ENCODE peak calls at places on chromosomes 5 and 9, in seven cellular contexts. One of them, this sample, is unnamed.

GRCh38 chr5:65867509-65868195 is 58.7 kb upstream of the ERBIN start:
- DNase-seq in mammary epithelial cell: no peak
- DNase-seq in tibial artery: no peak
- DNase-seq in NT2/D1: no peak
- DNase-seq in IMR-90: peak; percentile 14
- DNase-seq in right cardiac atrium: no peak
- DNase-seq in kidney: no peak
- DNase-seq in this sample: peak; percentile 75

GRCh38 chr9:20683351-20684034 is 566 bp upstream of the FOCAD start:
- DNase-seq in mammary epithelial cell: peak; percentile 16
- DNase-seq in tibial artery: peak; percentile 75
- DNase-seq in NT2/D1: no peak
- DNase-seq in IMR-90: peak; percentile 70
- DNase-seq in right cardiac atrium: peak; percentile 86
- DNase-seq in kidney: no peak
- DNase-seq in this sample: peak; percentile 82

GRCh38 chr9:87711857-87712800 is 13.8 kb upstream of the CTSL start:
- DNase-seq in mammary epithelial cell: peak; percentile 46
- DNase-seq in tibial artery: no peak
- DNase-seq in NT2/D1: no peak
- DNase-seq in IMR-90: peak; percentile 81
- DNase-seq in right cardiac atrium: peak; percentile 29
- DNase-seq in kidney: no peak
- DNase-seq in this sample: peak; percentile 12

GRCh38 chr9:18245911-18246310 is 228.0 kb upstream of the ADAMTSL1 start:
- DNase-seq in mammary epithelial cell: no peak
- DNase-seq in tibial artery: no peak
- DNase-seq in NT2/D1: no peak
- DNase-seq in IMR-90: peak; percentile 27
- DNase-seq in right cardiac atrium: no peak
- DNase-seq in kidney: no peak
- DNase-seq in this sample: no peak

GRCh38 chr5:132451387-132451786 is 39.2 kb downstream of the IRF1 start:
- DNase-seq in mammary epithelial cell: no peak
- DNase-seq in tibial artery: peak; percentile 52
- DNase-seq in NT2/D1: no peak
- DNase-seq in IMR-90: peak; percentile 59
- DNase-seq in right cardiac atrium: no peak
- DNase-seq in kidney: no peak
- DNase-seq in this sample: no peak

GRCh38 chr5:111953351-111954127 is 196.5 kb upstream of the NREP start:
- DNase-seq in mammary epithelial cell: no peak
- DNase-seq in tibial artery: no peak
- DNase-seq in NT2/D1: no peak
- DNase-seq in IMR-90: peak; percentile 93
- DNase-seq in right cardiac atrium: no peak
- DNase-seq in kidney: no peak
- DNase-seq in this sample: no peak

GRCh38 chr5:181221105-181221791 is 1.8 kb upstream of the TRIM41 start:
- DNase-seq in mammary epithelial cell: no peak
- DNase-seq in tibial artery: no peak
- DNase-seq in NT2/D1: no peak
- DNase-seq in IMR-90: no peak
- DNase-seq in right cardiac atrium: peak; percentile 73
- DNase-seq in kidney: no peak
- DNase-seq in this sample: no peak

GRCh38 chr5:162248107-162248713 is 180.6 kb downstream of the GABRG2 start:
- DNase-seq in mammary epithelial cell: no peak
- DNase-seq in tibial artery: no peak
- DNase-seq in NT2/D1: peak; percentile 25
- DNase-seq in IMR-90: no peak
- DNase-seq in right cardiac atrium: no peak
- DNase-seq in kidney: no peak
- DNase-seq in this sample: no peak

GRCh38 chr5:35924122-35924949 is 14.1 kb downstream of the CAPSL start:
- DNase-seq in mammary epithelial cell: peak; percentile 79
- DNase-seq in tibial artery: no peak
- DNase-seq in NT2/D1: no peak
- DNase-seq in IMR-90: peak; percentile 85
- DNase-seq in right cardiac atrium: no peak
- DNase-seq in kidney: no peak
- DNase-seq in this sample: no peak

GRCh38 chr5:16994576-16994975 is 58.5 kb upstream of the MYO10 start:
- DNase-seq in mammary epithelial cell: no peak
- DNase-seq in tibial artery: no peak
- DNase-seq in NT2/D1: no peak
- DNase-seq in IMR-90: no peak
- DNase-seq in right cardiac atrium: no peak
- DNase-seq in kidney: no peak
- DNase-seq in this sample: peak; percentile 46

GRCh38 chr5:120765189-120765588 is 301.1 kb downstream of the PRR16 start:
- DNase-seq in mammary epithelial cell: no peak
- DNase-seq in tibial artery: no peak
- DNase-seq in NT2/D1: no peak
- DNase-seq in IMR-90: peak; percentile 39
- DNase-seq in right cardiac atrium: no peak
- DNase-seq in kidney: no peak
- DNase-seq in this sample: no peak

GRCh38 chr9:27204578-27204977 is 92.4 kb downstream of the EQTN start:
- DNase-seq in mammary epithelial cell: peak; percentile 61
- DNase-seq in tibial artery: no peak
- DNase-seq in NT2/D1: no peak
- DNase-seq in IMR-90: peak; percentile 54
- DNase-seq in right cardiac atrium: no peak
- DNase-seq in kidney: no peak
- DNase-seq in this sample: no peak

GRCh38 chr5:74624501-74624900 is 16.0 kb downstream of the ENC1 start:
- DNase-seq in mammary epithelial cell: peak; percentile 97
- DNase-seq in tibial artery: no peak
- DNase-seq in NT2/D1: no peak
- DNase-seq in IMR-90: no peak
- DNase-seq in right cardiac atrium: no peak
- DNase-seq in kidney: peak; percentile 75
- DNase-seq in this sample: no peak

GRCh38 chr9:124394596-124394995 is 20.6 kb downstream of the PSMB7 start:
- DNase-seq in mammary epithelial cell: no peak
- DNase-seq in tibial artery: no peak
- DNase-seq in NT2/D1: no peak
- DNase-seq in IMR-90: no peak
- DNase-seq in right cardiac atrium: no peak
- DNase-seq in kidney: no peak
- DNase-seq in this sample: no peak

GRCh38 chr9:124392855-124393460 is 22.3 kb downstream of the PSMB7 start:
- DNase-seq in mammary epithelial cell: peak; percentile 99
- DNase-seq in tibial artery: no peak
- DNase-seq in NT2/D1: no peak
- DNase-seq in IMR-90: peak; percentile 95
- DNase-seq in right cardiac atrium: no peak
- DNase-seq in kidney: no peak
- DNase-seq in this sample: peak; percentile 75

GRCh38 chr9:124390812-124391658 is 24.2 kb downstream of the PSMB7 start:
- DNase-seq in mammary epithelial cell: no peak
- DNase-seq in tibial artery: no peak
- DNase-seq in NT2/D1: no peak
- DNase-seq in IMR-90: peak; percentile 67
- DNase-seq in right cardiac atrium: no peak
- DNase-seq in kidney: no peak
- DNase-seq in this sample: peak; percentile 75

GRCh38 chr9:124394167-124394566 is 21.1 kb downstream of the PSMB7 start:
- DNase-seq in mammary epithelial cell: no peak
- DNase-seq in tibial artery: no peak
- DNase-seq in NT2/D1: no peak
- DNase-seq in IMR-90: peak; percentile 32
- DNase-seq in right cardiac atrium: no peak
- DNase-seq in kidney: no peak
- DNase-seq in this sample: no peak

DNA sequence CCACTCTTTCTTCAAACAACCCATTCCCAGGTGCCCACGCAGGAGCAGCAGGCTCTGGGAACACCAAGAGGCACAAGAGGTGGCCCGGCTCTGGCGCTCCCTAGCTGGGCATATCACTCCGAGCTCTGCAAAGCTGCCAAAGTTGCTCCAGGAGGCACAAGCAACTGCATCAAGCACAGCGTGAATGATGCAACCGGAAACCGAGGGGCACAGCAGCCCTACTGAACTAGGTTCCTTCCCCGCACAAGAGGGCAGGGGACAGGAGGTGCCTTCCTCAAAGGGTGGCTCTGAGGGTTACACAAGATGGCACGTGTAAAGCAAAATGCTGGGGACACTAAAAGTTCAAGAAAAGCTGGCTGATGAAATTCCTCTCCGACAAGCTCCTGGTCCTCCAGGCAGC is 23.0 kb downstream of the PSMB7 start:
- DNase-seq in mammary epithelial cell: no peak
- DNase-seq in tibial artery: peak; percentile 66
- DNase-seq in NT2/D1: no peak
- DNase-seq in IMR-90: no peak
- DNase-seq in right cardiac atrium: peak; percentile 35
- DNase-seq in kidney: peak; percentile 51
- DNase-seq in this sample: no peak
- H3K4me1 ChIP-seq in mammary epithelial cell: peaks cover 32% of the 10 kb centered on the region
- H3K4me1 ChIP-seq in tibial artery: peaks cover 4% of the 10 kb centered on the region
- H3K4me1 ChIP-seq in NT2/D1: peaks cover 6% of the 10 kb centered on the region
- H3K4me1 ChIP-seq in IMR-90: peaks cover 38% of the 10 kb centered on the region
- H3K4me1 ChIP-seq in right cardiac atrium: peaks cover 11% of the 10 kb centered on the region
- H3K4me1 ChIP-seq in kidney: peaks cover 30% of the 10 kb centered on the region
- H3K4me1 ChIP-seq in this sample: peaks cover 34% of the 10 kb centered on the region

DNA sequence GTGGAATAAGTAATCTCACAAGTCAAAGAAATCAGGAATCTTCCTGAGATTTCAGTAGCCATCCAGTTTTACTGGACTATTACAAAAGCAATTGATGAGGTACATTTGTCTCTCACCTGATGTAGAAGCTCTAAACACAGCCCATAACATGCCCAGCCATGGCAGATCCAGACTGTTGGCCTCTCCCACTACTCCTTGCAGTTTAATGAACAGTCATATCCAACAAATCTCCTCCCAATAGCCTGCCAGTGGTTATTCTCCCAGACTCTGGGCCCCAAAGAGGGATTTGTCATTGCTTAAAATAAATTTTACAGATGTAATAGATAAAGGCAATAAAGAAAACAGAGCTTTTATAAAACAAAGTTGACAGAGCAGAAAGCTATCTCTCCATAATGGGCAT is 80.8 kb downstream of the ZNF608 start:
- DNase-seq in mammary epithelial cell: no peak
- DNase-seq in tibial artery: no peak
- DNase-seq in NT2/D1: no peak
- DNase-seq in IMR-90: no peak
- DNase-seq in right cardiac atrium: no peak
- DNase-seq in kidney: no peak
- DNase-seq in this sample: no peak
- H3K4me1 ChIP-seq in mammary epithelial cell: peaks cover 37% of the 10 kb centered on the region
- H3K4me1 ChIP-seq in tibial artery: peaks cover 9% of the 10 kb centered on the region
- H3K4me1 ChIP-seq in NT2/D1: peaks cover 2% of the 10 kb centered on the region
- H3K4me1 ChIP-seq in IMR-90: peaks cover 24% of the 10 kb centered on the region
- H3K4me1 ChIP-seq in right cardiac atrium: peaks cover 18% of the 10 kb centered on the region
- H3K4me1 ChIP-seq in kidney: peaks cover 46% of the 10 kb centered on the region
- H3K4me1 ChIP-seq in this sample: peaks cover 21% of the 10 kb centered on the region

GRCh38 chr9:4020038-4020746 is 279.7 kb downstream of the GLIS3 start:
- DNase-seq in mammary epithelial cell: no peak
- DNase-seq in tibial artery: no peak
- DNase-seq in NT2/D1: no peak
- DNase-seq in IMR-90: peak; percentile 56
- DNase-seq in right cardiac atrium: no peak
- DNase-seq in kidney: no peak
- DNase-seq in this sample: no peak

GRCh38 chr9:4020747-4021296 is 279.0 kb downstream of the GLIS3 start:
- DNase-seq in mammary epithelial cell: no peak
- DNase-seq in tibial artery: no peak
- DNase-seq in NT2/D1: no peak
- DNase-seq in IMR-90: peak; percentile 3
- DNase-seq in right cardiac atrium: no peak
- DNase-seq in kidney: no peak
- DNase-seq in this sample: no peak

GRCh38 chr9:4022435-4023067 is 277.3 kb downstream of the GLIS3 start:
- DNase-seq in mammary epithelial cell: no peak
- DNase-seq in tibial artery: no peak
- DNase-seq in NT2/D1: no peak
- DNase-seq in IMR-90: peak; percentile 12
- DNase-seq in right cardiac atrium: no peak
- DNase-seq in kidney: no peak
- DNase-seq in this sample: no peak

GRCh38 chr9:4024281-4024680 is 275.6 kb downstream of the GLIS3 start:
- DNase-seq in mammary epithelial cell: no peak
- DNase-seq in tibial artery: no peak
- DNase-seq in NT2/D1: no peak
- DNase-seq in IMR-90: no peak
- DNase-seq in right cardiac atrium: no peak
- DNase-seq in kidney: no peak
- DNase-seq in this sample: no peak

DNA sequence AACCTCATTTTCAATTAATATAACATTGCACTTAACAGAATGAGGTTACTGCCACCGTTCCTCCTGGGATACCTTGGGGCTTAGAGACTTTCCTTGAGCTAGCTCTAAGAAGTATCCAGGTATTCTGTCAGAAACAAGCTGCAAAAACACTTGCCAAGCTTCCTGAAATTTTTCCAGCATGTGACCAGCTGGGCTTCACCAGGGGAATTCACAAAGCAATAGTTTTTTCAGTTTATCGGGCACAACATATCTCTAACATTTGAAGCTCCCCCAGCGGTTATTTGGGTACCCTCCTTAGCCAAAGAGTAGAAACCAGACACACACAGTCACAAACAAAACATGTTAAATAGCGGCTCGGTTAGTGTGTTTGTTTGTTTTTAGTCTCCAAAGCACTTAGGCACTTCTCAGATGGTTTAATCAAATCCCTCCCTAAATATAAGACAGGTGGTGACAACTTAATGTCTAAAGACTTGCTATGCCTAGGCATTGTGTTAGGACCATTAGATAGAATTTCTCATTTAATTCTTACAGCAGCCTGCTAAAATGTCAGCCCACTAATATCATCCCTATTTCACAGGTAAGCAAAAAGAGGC is 278.2 kb downstream of the GLIS3 start:
- DNase-seq in mammary epithelial cell: no peak
- DNase-seq in tibial artery: no peak
- DNase-seq in NT2/D1: no peak
- DNase-seq in IMR-90: no peak
- DNase-seq in right cardiac atrium: no peak
- DNase-seq in kidney: no peak
- DNase-seq in this sample: no peak
- H3K4me1 ChIP-seq in mammary epithelial cell: no peaks in the 10 kb centered on the region
- H3K4me1 ChIP-seq in tibial artery: no peaks in the 10 kb centered on the region
- H3K4me1 ChIP-seq in NT2/D1: no peaks in the 10 kb centered on the region
- H3K4me1 ChIP-seq in IMR-90: peaks cover 13% of the 10 kb centered on the region
- H3K4me1 ChIP-seq in right cardiac atrium: no peaks in the 10 kb centered on the region
- H3K4me1 ChIP-seq in kidney: no peaks in the 10 kb centered on the region
- H3K4me1 ChIP-seq in this sample: no peaks in the 10 kb centered on the region

GRCh38 chr9:77926314-77926959 is 105.2 kb downstream of the GNAQ start:
- DNase-seq in mammary epithelial cell: peak; percentile 41
- DNase-seq in tibial artery: no peak
- DNase-seq in NT2/D1: no peak
- DNase-seq in IMR-90: peak; percentile 76
- DNase-seq in right cardiac atrium: no peak
- DNase-seq in kidney: no peak
- DNase-seq in this sample: peak; percentile 73

GRCh38 chr9:77917800-77918199 is 113.8 kb downstream of the GNAQ start:
- DNase-seq in mammary epithelial cell: no peak
- DNase-seq in tibial artery: no peak
- DNase-seq in NT2/D1: no peak
- DNase-seq in IMR-90: no peak
- DNase-seq in right cardiac atrium: no peak
- DNase-seq in kidney: no peak
- DNase-seq in this sample: no peak

GRCh38 chr9:77927265-77927664 is 104.3 kb downstream of the GNAQ start:
- DNase-seq in mammary epithelial cell: no peak
- DNase-seq in tibial artery: no peak
- DNase-seq in NT2/D1: no peak
- DNase-seq in IMR-90: peak; percentile 45
- DNase-seq in right cardiac atrium: no peak
- DNase-seq in kidney: no peak
- DNase-seq in this sample: peak; percentile 13

GRCh38 chr9:77922587-77922986 is 109.0 kb downstream of the GNAQ start:
- DNase-seq in mammary epithelial cell: no peak
- DNase-seq in tibial artery: no peak
- DNase-seq in NT2/D1: no peak
- DNase-seq in IMR-90: no peak
- DNase-seq in right cardiac atrium: no peak
- DNase-seq in kidney: no peak
- DNase-seq in this sample: no peak
- H3K4me1 ChIP-seq in mammary epithelial cell: peaks cover 29% of the 10 kb centered on the region
- H3K4me1 ChIP-seq in tibial artery: peaks cover 22% of the 10 kb centered on the region
- H3K4me1 ChIP-seq in NT2/D1: no peaks in the 10 kb centered on the region
- H3K4me1 ChIP-seq in IMR-90: peaks cover 5% of the 10 kb centered on the region
- H3K4me1 ChIP-seq in right cardiac atrium: peaks cover 4% of the 10 kb centered on the region
- H3K4me1 ChIP-seq in kidney: no peaks in the 10 kb centered on the region
- H3K4me1 ChIP-seq in this sample: peaks cover 20% of the 10 kb centered on the region